ENCODE peak calls at places on chromosomes 16 and 17, in ten cellular contexts. N, J, H, U, L, S, O, Y, G and Z are unnamed samples.

GRCh38 chr17:71273451-71273850 is 847.4 kb upstream of the SOX9 start:
- DNase-seq in U (no peak), O (no peak), J (no peak), G (no peak), H (no peak), S (no peak), N (no peak), L (no peak), Y (no peak), Z (no peak)

GRCh38 chr16:66275795-66276428 is 90.6 kb upstream of the CDH5 start:
- DNase-seq in O (peak), N (no peak), L (peak), H (peak), Y (no peak), G (peak), J (peak), S (no peak), U (peak), Z (no peak)

GRCh38 chr17:42179911-42180410 is 981 bp downstream of the KCNH4 start:
- DNase-seq in Y (no peak), L (no peak), N (no peak), H (peak), J (no peak), U (peak), G (peak), O (peak), S (no peak), Z (peak)

GRCh38 chr17:82334622-82335394 is 1.2 kb upstream of the SECTM1 start:
- DNase-seq in N (no peak), J (no peak), U (no peak), O (no peak), S (no peak), Y (no peak), G (no peak), L (no peak), H (no peak), Z (no peak)

GRCh38 chr17:28466521-28467048 is 6.9 kb upstream of the SLC13A2 start:
- DNase-seq in N (no peak), O (no peak), U (no peak), L (no peak), J (no peak), G (no peak), Y (no peak), H (peak), S (no peak), Z (no peak)

GRCh38 chr17:56972111-56972730 is 5.7 kb upstream of the SCPEP1 start:
- DNase-seq in G (no peak), U (no peak), N (no peak), O (no peak), Y (no peak), S (no peak), H (no peak), L (no peak), J (no peak), Z (no peak)

GRCh38 chr17:72270530-72270929 is 149.7 kb downstream of the SOX9 start:
- DNase-seq in S (no peak), N (no peak), J (peak), Y (no peak), U (no peak), G (no peak), H (peak), L (peak), O (no peak), Z (no peak)

GRCh38 chr17:58630883-58631522 is 60.8 kb downstream of the TEX14 start:
- DNase-seq in Y (peak), G (peak), O (no peak), L (peak), U (peak), S (no peak), J (no peak), H (no peak), N (no peak), Z (peak)

GRCh38 chr17:41307647-41308046 is 1.5 kb downstream of the KRTAP16-1 start:
- DNase-seq in Y (no peak), U (peak), L (no peak), S (no peak), J (peak), H (no peak), N (no peak), O (no peak), G (no peak), Z (no peak)

GRCh38 chr16:19119564-19119963 is 5.8 kb downstream of the ITPRIPL2 start:
- DNase-seq in J (no peak), G (no peak), N (no peak), L (peak), S (no peak), O (no peak), U (no peak), H (peak), Y (peak), Z (no peak)

GRCh38 chr17:59361916-59362810 is 30.7 kb downstream of the YPEL2 start:
- DNase-seq in N (peak), S (no peak), Y (no peak), G (no peak), H (peak), J (peak), O (no peak), L (no peak), U (no peak), Z (no peak)

GRCh38 chr16:10992797-10993196 is 48.4 kb downstream of the CLEC16A start:
- DNase-seq in S (no peak), U (no peak), H (peak), G (peak), O (no peak), N (no peak), J (peak), L (peak), Y (no peak), Z (no peak)

GRCh38 chr16:30112197-30113030 is 923 bp downstream of the GDPD3 start:
- DNase-seq in N (no peak), O (no peak), H (peak), U (peak), J (no peak), Y (peak), L (peak), S (no peak), G (peak), Z (peak)

GRCh38 chr16:28277537-28278388 is 14.6 kb upstream of the SBK1 start:
- DNase-seq in Y (peak), N (peak), L (peak), S (peak), U (peak), H (peak), O (peak), J (peak), G (peak), Z (peak)

GRCh38 chr16:72536673-72537435 is 364.9 kb upstream of the PMFBP1 start:
- DNase-seq in O (no peak), L (no peak), Y (no peak), J (peak), N (no peak), H (no peak), S (no peak), G (no peak), U (no peak), Z (no peak)

GRCh38 chr17:76065754-76066153 is 6.6 kb downstream of the SRP68 start:
- DNase-seq in Y (no peak), S (no peak), N (no peak), O (no peak), J (no peak), H (no peak), L (no peak), U (no peak), G (no peak), Z (no peak)

GRCh38 chr16:48287239-48287638 is 39.9 kb upstream of the ABCC11 start:
- DNase-seq in Y (no peak), G (no peak), U (no peak), J (no peak), O (no peak), L (no peak), N (no peak), S (no peak), H (no peak), Z (no peak)

GRCh38 chr16:54285414-54286066 is 1.0 kb downstream of the IRX3 start:
- DNase-seq in S (no peak), J (no peak), G (peak), O (peak), N (no peak), Y (no peak), L (peak), H (no peak), U (peak), Z (no peak)

GRCh38 chr16:22624038-22624656 is 113.5 kb downstream of the NPIPB5 start:
- DNase-seq in U (no peak), N (no peak), G (no peak), H (no peak), Y (no peak), J (no peak), O (no peak), L (no peak), S (no peak), Z (no peak)

GRCh38 chr16:586047-586644 is 3.7 kb upstream of the RAB40C start:
- DNase-seq in O (no peak), S (no peak), G (no peak), J (peak), N (no peak), Y (no peak), L (no peak), H (no peak), U (no peak), Z (no peak)

GRCh38 chr16:63702981-63703590 is 1418.8 kb downstream of the CDH11 start:
- DNase-seq in L (no peak), J (no peak), Y (no peak), G (peak), U (peak), S (no peak), O (no peak), H (no peak), N (no peak), Z (no peak)
- TF ChIP-seq CTCF in L (no peak), J (no peak), Y (no peak), G (peak), U (peak), S (no peak), O (peak), H (no peak), N (no peak), Z (no peak)

GRCh38 chr17:2396568-2397246 is 4.2 kb downstream of the MNT start:
- DNase-seq in U (peak), N (peak), G (peak), L (peak), J (peak), O (peak), H (peak), Y (peak), S (no peak), Z (peak)

GRCh38 chr17:2394775-2395191 is 6.1 kb downstream of the MNT start:
- DNase-seq in H (peak), N (no peak), G (no peak), Y (no peak), U (no peak), O (no peak), S (no peak), J (no peak), L (no peak), Z (no peak)

GRCh38 chr17:2396192-2396567 is 4.7 kb downstream of the MNT start:
- DNase-seq in U (no peak), Y (no peak), G (no peak), L (no peak), O (no peak), H (peak), S (no peak), N (no peak), J (no peak), Z (no peak)

GRCh38 chr17:2393954-2394749 is 6.7 kb downstream of the MNT start:
- DNase-seq in S (no peak), L (no peak), G (peak), O (no peak), H (peak), N (no peak), J (no peak), U (peak), Y (no peak), Z (no peak)

DNA sequence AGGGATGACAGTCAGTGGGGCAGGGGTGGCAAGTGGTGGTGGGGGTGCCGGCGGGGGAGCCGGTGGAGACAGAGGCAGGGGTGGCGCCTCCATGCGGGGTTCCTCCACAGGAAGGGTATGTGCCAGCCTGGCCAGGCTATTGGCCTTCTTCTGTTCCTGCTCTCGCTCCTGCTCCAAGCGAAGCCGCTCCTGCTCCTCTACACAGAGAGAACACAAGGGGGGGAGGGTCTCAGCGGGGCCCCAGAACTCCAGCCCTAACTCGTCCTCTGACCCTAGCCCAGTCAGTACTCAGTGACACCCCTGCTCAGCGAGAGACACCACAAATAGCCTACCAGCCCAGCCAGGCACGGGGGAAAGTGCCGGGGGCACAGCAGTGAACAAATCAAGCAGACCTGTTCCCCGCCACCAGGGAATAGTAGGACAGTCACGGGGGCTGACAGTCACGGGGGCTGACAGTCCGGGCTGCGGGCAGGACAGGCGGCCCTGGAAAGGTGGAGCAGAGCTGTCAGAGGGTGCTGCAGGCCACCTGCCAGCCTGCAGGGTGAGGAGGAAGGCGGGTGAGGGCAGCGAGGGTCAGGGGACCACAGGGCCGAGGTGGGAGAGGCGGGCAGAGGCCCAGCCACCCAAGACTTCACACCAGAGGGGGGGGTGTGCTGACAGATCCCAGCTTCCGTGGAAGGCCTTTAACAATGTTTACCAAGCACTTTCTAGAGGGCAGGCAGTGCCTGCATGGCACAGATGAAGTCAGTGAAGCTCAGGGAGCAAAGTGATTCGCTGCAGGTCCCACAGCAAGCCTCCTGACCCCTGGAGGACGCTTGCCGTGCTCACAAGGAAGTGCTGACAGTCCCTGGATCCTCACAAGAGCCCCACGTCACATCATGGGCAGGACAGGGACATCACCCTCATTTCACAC is 5.3 kb downstream of the MNT start:
- DNase-seq in H (peak), S (no peak), J (no peak), N (no peak), O (no peak), Y (no peak), U (no peak), G (no peak), L (no peak), Z (no peak)
- TF ChIP-seq CTCF in H (no peak), S (no peak), J (no peak), N (no peak), O (no peak), Y (no peak), U (peak), G (peak), L (no peak), Z (no peak)

DNA sequence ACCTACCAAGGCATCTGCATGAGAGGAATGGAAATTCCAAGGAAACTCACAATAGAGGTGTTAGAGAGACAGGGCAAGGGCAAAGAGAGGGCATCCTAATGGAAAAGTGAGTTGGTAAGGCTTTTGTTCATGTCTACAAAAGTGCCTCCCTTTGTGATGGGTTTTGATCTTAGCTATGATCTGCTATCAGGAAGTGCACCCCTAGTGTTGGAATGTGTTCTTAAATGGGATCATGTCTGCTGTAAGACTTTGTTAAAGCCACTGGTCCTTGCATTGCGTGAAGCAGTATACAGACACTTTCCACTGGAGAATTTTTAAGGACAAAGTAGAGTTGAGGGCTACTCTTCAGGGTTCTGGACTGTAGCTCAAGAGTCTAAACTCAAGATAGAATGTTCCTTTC is 92.0 kb downstream of the MAP2K6 start:
- DNase-seq in L (no peak), O (no peak), Y (no peak), U (peak), H (no peak), S (no peak), G (peak), N (no peak), J (no peak), Z (no peak)
- TF ChIP-seq CTCF in L (peak), O (peak), Y (no peak), U (peak), H (no peak), S (no peak), G (peak), N (no peak), J (peak), Z (no peak)

GRCh38 chr17:80468781-80469533 is 7.5 kb downstream of the NPTX1 start:
- DNase-seq in Y (no peak), J (no peak), O (no peak), H (no peak), S (no peak), G (no peak), N (no peak), U (no peak), L (no peak), Z (no peak)
- TF ChIP-seq CTCF in Y (no peak), J (no peak), O (no peak), H (no peak), S (no peak), G (peak), N (no peak), U (no peak), L (no peak), Z (no peak)